ENCODE peak calls at places on chromosomes 7 and 10, in six cellular contexts. One of them, this sample, is unnamed.

GRCh38 chr10:69124558-69125121 is 662 bp downstream of the VPS26A start:
- DNase-seq in EH: peak
- DNase-seq in ACHN: peak
- DNase-seq in stimulated activated CD4-positive, alpha-beta T cell treated with anti-CD3 and anti-CD28 coated beads, Interleukin-1b, Interleukin-23, amount 100 ng/mL, for 4 hours: peak
- DNase-seq in ELR: peak
- DNase-seq in ELF-1: peak
- DNase-seq in this sample: peak

GRCh38 chr7:112596260-112596659 is 115.5 kb downstream of the LSMEM1 start:
- DNase-seq in stimulated activated CD4-positive, alpha-beta T cell treated with anti-CD3 and anti-CD28 coated beads, Interleukin-1b, Interleukin-23, amount 100 ng/mL, for 4 hours: no peak
- DNase-seq in ACHN: no peak
- DNase-seq in EH: peak
- DNase-seq in ELR: peak
- DNase-seq in ELF-1: no peak
- DNase-seq in this sample: no peak

GRCh38 chr7:158270856-158271413 is 316.7 kb downstream of the PTPRN2 start:
- DNase-seq in ELF-1: no peak
- DNase-seq in ACHN: no peak
- DNase-seq in stimulated activated CD4-positive, alpha-beta T cell treated with anti-CD3 and anti-CD28 coated beads, Interleukin-1b, Interleukin-23, amount 100 ng/mL, for 4 hours: no peak
- DNase-seq in EH: no peak
- DNase-seq in ELR: no peak
- DNase-seq in this sample: no peak

GRCh38 chr7:100641463-100641859 is at the start of gene TFR2:
- DNase-seq in ELR: no peak
- DNase-seq in ELF-1: no peak
- DNase-seq in ACHN: no peak
- DNase-seq in EH: no peak
- DNase-seq in stimulated activated CD4-positive, alpha-beta T cell treated with anti-CD3 and anti-CD28 coated beads, Interleukin-1b, Interleukin-23, amount 100 ng/mL, for 4 hours: no peak
- DNase-seq in this sample: no peak

GRCh38 chr7:140326116-140326928 is 72.0 kb downstream of the SLC37A3 start:
- DNase-seq in ACHN: peak
- DNase-seq in ELR: peak
- DNase-seq in EH: peak
- DNase-seq in stimulated activated CD4-positive, alpha-beta T cell treated with anti-CD3 and anti-CD28 coated beads, Interleukin-1b, Interleukin-23, amount 100 ng/mL, for 4 hours: peak
- DNase-seq in ELF-1: peak
- DNase-seq in this sample: peak

GRCh38 chr10:118508355-118508754 is 87.1 kb downstream of the PRLHR start:
- DNase-seq in ELR: no peak
- DNase-seq in ELF-1: no peak
- DNase-seq in stimulated activated CD4-positive, alpha-beta T cell treated with anti-CD3 and anti-CD28 coated beads, Interleukin-1b, Interleukin-23, amount 100 ng/mL, for 4 hours: no peak
- DNase-seq in ACHN: no peak
- DNase-seq in EH: no peak
- DNase-seq in this sample: no peak

GRCh38 chr10:28147706-28148105 is 148.8 kb upstream of the ODAD2 start:
- DNase-seq in ELF-1: peak
- DNase-seq in EH: no peak
- DNase-seq in ELR: no peak
- DNase-seq in stimulated activated CD4-positive, alpha-beta T cell treated with anti-CD3 and anti-CD28 coated beads, Interleukin-1b, Interleukin-23, amount 100 ng/mL, for 4 hours: no peak
- DNase-seq in ACHN: no peak
- DNase-seq in this sample: no peak

GRCh38 chr7:19009241-19009935 is 108.0 kb downstream of the TWIST1 start:
- DNase-seq in EH: peak
- DNase-seq in ELR: peak
- DNase-seq in ELF-1: no peak
- DNase-seq in stimulated activated CD4-positive, alpha-beta T cell treated with anti-CD3 and anti-CD28 coated beads, Interleukin-1b, Interleukin-23, amount 100 ng/mL, for 4 hours: no peak
- DNase-seq in ACHN: no peak
- DNase-seq in this sample: no peak

GRCh38 chr7:11206131-11206921 is 232.7 kb downstream of the PHF14 start:
- DNase-seq in ELF-1: no peak
- DNase-seq in ACHN: no peak
- DNase-seq in stimulated activated CD4-positive, alpha-beta T cell treated with anti-CD3 and anti-CD28 coated beads, Interleukin-1b, Interleukin-23, amount 100 ng/mL, for 4 hours: no peak
- DNase-seq in ELR: no peak
- DNase-seq in EH: no peak
- DNase-seq in this sample: no peak

GRCh38 chr10:114174462-114175190 is 623 bp upstream of the CCDC186 start:
- DNase-seq in ELF-1: no peak
- DNase-seq in ACHN: no peak
- DNase-seq in stimulated activated CD4-positive, alpha-beta T cell treated with anti-CD3 and anti-CD28 coated beads, Interleukin-1b, Interleukin-23, amount 100 ng/mL, for 4 hours: no peak
- DNase-seq in ELR: peak
- DNase-seq in EH: peak
- DNase-seq in this sample: peak

GRCh38 chr7:43808410-43808809 is 49.9 kb downstream of the BLVRA start:
- DNase-seq in ACHN: no peak
- DNase-seq in ELF-1: peak
- DNase-seq in stimulated activated CD4-positive, alpha-beta T cell treated with anti-CD3 and anti-CD28 coated beads, Interleukin-1b, Interleukin-23, amount 100 ng/mL, for 4 hours: no peak
- DNase-seq in EH: no peak
- DNase-seq in ELR: no peak
- DNase-seq in this sample: no peak

GRCh38 chr10:78570633-78571032 is 498.1 kb upstream of the ZMIZ1 start:
- DNase-seq in ELR: no peak
- DNase-seq in EH: no peak
- DNase-seq in stimulated activated CD4-positive, alpha-beta T cell treated with anti-CD3 and anti-CD28 coated beads, Interleukin-1b, Interleukin-23, amount 100 ng/mL, for 4 hours: no peak
- DNase-seq in ELF-1: peak
- DNase-seq in ACHN: no peak
- DNase-seq in this sample: no peak

GRCh38 chr7:108441392-108441955 is 14.8 kb downstream of the NRCAM start:
- DNase-seq in ELF-1: no peak
- DNase-seq in ACHN: no peak
- DNase-seq in stimulated activated CD4-positive, alpha-beta T cell treated with anti-CD3 and anti-CD28 coated beads, Interleukin-1b, Interleukin-23, amount 100 ng/mL, for 4 hours: no peak
- DNase-seq in EH: no peak
- DNase-seq in ELR: no peak
- DNase-seq in this sample: no peak

GRCh38 chr10:69303632-69304035 is 25.3 kb downstream of the HK1 start:
- DNase-seq in ELF-1: no peak
- DNase-seq in ELR: peak
- DNase-seq in ACHN: no peak
- DNase-seq in stimulated activated CD4-positive, alpha-beta T cell treated with anti-CD3 and anti-CD28 coated beads, Interleukin-1b, Interleukin-23, amount 100 ng/mL, for 4 hours: no peak
- DNase-seq in EH: peak
- DNase-seq in this sample: no peak

GRCh38 chr10:97178074-97178473 is 7.7 kb downstream of the SLIT1 start:
- DNase-seq in ELR: no peak
- DNase-seq in ACHN: no peak
- DNase-seq in stimulated activated CD4-positive, alpha-beta T cell treated with anti-CD3 and anti-CD28 coated beads, Interleukin-1b, Interleukin-23, amount 100 ng/mL, for 4 hours: no peak
- DNase-seq in EH: no peak
- DNase-seq in ELF-1: no peak
- DNase-seq in this sample: no peak

GRCh38 chr10:46234431-46235060 is 52.3 kb upstream of the ANTXRL start:
- DNase-seq in stimulated activated CD4-positive, alpha-beta T cell treated with anti-CD3 and anti-CD28 coated beads, Interleukin-1b, Interleukin-23, amount 100 ng/mL, for 4 hours: no peak
- DNase-seq in ELF-1: no peak
- DNase-seq in EH: no peak
- DNase-seq in ELR: no peak
- DNase-seq in ACHN: no peak
- DNase-seq in this sample: no peak

GRCh38 chr7:134865001-134865845 is 85.8 kb downstream of the CALD1 start:
- DNase-seq in stimulated activated CD4-positive, alpha-beta T cell treated with anti-CD3 and anti-CD28 coated beads, Interleukin-1b, Interleukin-23, amount 100 ng/mL, for 4 hours: no peak
- DNase-seq in EH: peak
- DNase-seq in ACHN: peak
- DNase-seq in ELF-1: no peak
- DNase-seq in ELR: peak
- DNase-seq in this sample: no peak

GRCh38 chr7:39125849-39126248 is 148.1 kb downstream of the POU6F2 start:
- DNase-seq in stimulated activated CD4-positive, alpha-beta T cell treated with anti-CD3 and anti-CD28 coated beads, Interleukin-1b, Interleukin-23, amount 100 ng/mL, for 4 hours: no peak
- DNase-seq in ACHN: no peak
- DNase-seq in ELF-1: no peak
- DNase-seq in EH: no peak
- DNase-seq in ELR: no peak
- DNase-seq in this sample: no peak

GRCh38 chr7:22931011-22931410 is 82.9 kb downstream of the HYCC1 start:
- DNase-seq in ELF-1: no peak
- DNase-seq in ELR: peak
- DNase-seq in ACHN: no peak
- DNase-seq in stimulated activated CD4-positive, alpha-beta T cell treated with anti-CD3 and anti-CD28 coated beads, Interleukin-1b, Interleukin-23, amount 100 ng/mL, for 4 hours: no peak
- DNase-seq in EH: peak
- DNase-seq in this sample: no peak

GRCh38 chr7:70092314-70093303 is 494.3 kb downstream of the AUTS2 start:
- DNase-seq in ELR: no peak
- DNase-seq in EH: peak
- DNase-seq in ELF-1: no peak
- DNase-seq in stimulated activated CD4-positive, alpha-beta T cell treated with anti-CD3 and anti-CD28 coated beads, Interleukin-1b, Interleukin-23, amount 100 ng/mL, for 4 hours: no peak
- DNase-seq in ACHN: no peak
- DNase-seq in this sample: no peak

GRCh38 chr10:131784363-131785120 is 116.3 kb upstream of the PPP2R2D start:
- DNase-seq in EH: no peak
- DNase-seq in stimulated activated CD4-positive, alpha-beta T cell treated with anti-CD3 and anti-CD28 coated beads, Interleukin-1b, Interleukin-23, amount 100 ng/mL, for 4 hours: no peak
- DNase-seq in ACHN: no peak
- DNase-seq in ELR: no peak
- DNase-seq in ELF-1: no peak
- DNase-seq in this sample: no peak

GRCh38 chr10:53716156-53716555 is 943.6 kb upstream of the MBL2 start:
- DNase-seq in ELF-1: no peak
- DNase-seq in EH: no peak
- DNase-seq in ELR: no peak
- DNase-seq in stimulated activated CD4-positive, alpha-beta T cell treated with anti-CD3 and anti-CD28 coated beads, Interleukin-1b, Interleukin-23, amount 100 ng/mL, for 4 hours: no peak
- DNase-seq in ACHN: no peak
- DNase-seq in this sample: no peak

GRCh38 chr7:607938-608337 is 88.3 kb upstream of the PDGFA start:
- DNase-seq in EH: no peak
- DNase-seq in ELR: no peak
- DNase-seq in ACHN: no peak
- DNase-seq in ELF-1: no peak
- DNase-seq in stimulated activated CD4-positive, alpha-beta T cell treated with anti-CD3 and anti-CD28 coated beads, Interleukin-1b, Interleukin-23, amount 100 ng/mL, for 4 hours: no peak
- DNase-seq in this sample: no peak

GRCh38 chr10:88991161-88991899 is 732 bp downstream of the FAS start:
- DNase-seq in ACHN: peak
- DNase-seq in stimulated activated CD4-positive, alpha-beta T cell treated with anti-CD3 and anti-CD28 coated beads, Interleukin-1b, Interleukin-23, amount 100 ng/mL, for 4 hours: peak
- DNase-seq in EH: peak
- DNase-seq in ELR: peak
- DNase-seq in ELF-1: peak
- DNase-seq in this sample: peak

GRCh38 chr7:43313628-43314378 is 201.4 kb downstream of the HECW1 start:
- DNase-seq in stimulated activated CD4-positive, alpha-beta T cell treated with anti-CD3 and anti-CD28 coated beads, Interleukin-1b, Interleukin-23, amount 100 ng/mL, for 4 hours: no peak
- DNase-seq in ACHN: no peak
- DNase-seq in EH: no peak
- DNase-seq in ELF-1: no peak
- DNase-seq in ELR: no peak
- DNase-seq in this sample: no peak

GRCh38 chr7:156038345-156038744 is 226.1 kb upstream of the SHH start:
- DNase-seq in EH: no peak
- DNase-seq in ELF-1: peak
- DNase-seq in ELR: no peak
- DNase-seq in ACHN: no peak
- DNase-seq in stimulated activated CD4-positive, alpha-beta T cell treated with anti-CD3 and anti-CD28 coated beads, Interleukin-1b, Interleukin-23, amount 100 ng/mL, for 4 hours: no peak
- DNase-seq in this sample: no peak

GRCh38 chr10:43854042-43854441 is 205.4 kb upstream of the ZNF32 start:
- DNase-seq in ELF-1: peak
- DNase-seq in ACHN: no peak
- DNase-seq in EH: peak
- DNase-seq in ELR: peak
- DNase-seq in stimulated activated CD4-positive, alpha-beta T cell treated with anti-CD3 and anti-CD28 coated beads, Interleukin-1b, Interleukin-23, amount 100 ng/mL, for 4 hours: no peak
- DNase-seq in this sample: no peak

This sample was measured in left cardiac atrium.